ENCODE peak calls at places on chromosomes 6 and 20, in nine cellular contexts. V, M, L, T, K, X, C, R and S are unnamed samples.
A peak's percentile ranks its signal among the peaks of the same experiment; 100 is the strongest.

GRCh38 chr20:8431538-8432434 is 299.7 kb downstream of the PLCB1 start:
- DNase-seq in V (peak; percentile 22), M (peak; percentile 88), L (no peak), T (no peak), K (no peak), X (peak; percentile 38), C (no peak), R (no peak), S (no peak)

GRCh38 chr20:59670786-59671492 is 66.6 kb downstream of the PHACTR3 start:
- DNase-seq in V (no peak), M (no peak), L (no peak), T (peak; percentile 16), K (no peak), X (no peak), C (peak; percentile 65), R (no peak), S (no peak)

GRCh38 chr6:139522471-139523220 is 148.2 kb upstream of the CITED2 start:
- DNase-seq in V (no peak), M (peak; percentile 47), L (no peak), T (no peak), K (no peak), X (no peak), C (no peak), R (no peak), S (no peak)

GRCh38 chr6:111804627-111805235 is 68.5 kb downstream of the FYN start:
- DNase-seq in V (peak; percentile 71), M (peak; percentile 88), L (peak; percentile 50), T (no peak), K (peak; percentile 75), X (no peak), C (no peak), R (peak; percentile 97), S (no peak)

GRCh38 chr20:34954905-34955231 is 738 bp downstream of the GSS start:
- DNase-seq in V (peak; percentile 28), M (peak; percentile 38), L (no peak), T (no peak), K (no peak), X (no peak), C (no peak), R (no peak), S (no peak)

GRCh38 chr6:98839788-98840361 is 5.5 kb downstream of the POU3F2 start:
- DNase-seq in V (peak; percentile 37), M (peak; percentile 44), L (no peak), T (no peak), K (no peak), X (no peak), C (peak; percentile 56), R (peak; percentile 58), S (no peak)

GRCh38 chr6:106097368-106098231 is 11.5 kb downstream of the PRDM1 start:
- DNase-seq in V (no peak), M (peak; percentile 63), L (no peak), T (no peak), K (peak; percentile 60), X (no peak), C (no peak), R (peak; percentile 65), S (no peak)

GRCh38 chr6:13711384-13711725 is 280 bp downstream of the RANBP9 start:
- DNase-seq in V (no peak), M (no peak), L (peak; percentile 58), T (no peak), K (no peak), X (peak; percentile 55), C (no peak), R (no peak), S (no peak)

GRCh38 chr6:157954150-157955117 is 27.2 kb upstream of the SYNJ2 start:
- DNase-seq in V (peak; percentile 92), M (peak; percentile 65), L (no peak), T (no peak), K (peak; percentile 11), X (peak; percentile 66), C (no peak), R (no peak), S (no peak)

GRCh38 chr6:149897015-149897697 is 757 bp downstream of the RAET1E start:
- DNase-seq in V (no peak), M (peak; percentile 96), L (no peak), T (peak; percentile 75), K (peak; percentile 87), X (no peak), C (no peak), R (peak; percentile 88), S (no peak)

GRCh38 chr20:1892122-1892385 is 3.2 kb upstream of the SIRPA start:
- DNase-seq in V (no peak), M (no peak), L (no peak), T (no peak), K (no peak), X (no peak), C (no peak), R (no peak), S (no peak)

GRCh38 chr6:134029495-134030455 is 22.6 kb downstream of the SLC2A12 start:
- DNase-seq in V (no peak), M (peak; percentile 50), L (no peak), T (no peak), K (no peak), X (no peak), C (no peak), R (peak; percentile 79), S (no peak)

GRCh38 chr6:5130135-5130866 is 45.2 kb downstream of the PPP1R3G start:
- DNase-seq in V (no peak), M (no peak), L (no peak), T (no peak), K (no peak), X (no peak), C (no peak), R (no peak), S (no peak)
- TF ChIP-seq CTCF in V (no peak), M (no peak), L (no peak), T (no peak), K (no peak), X (no peak), C (no peak), R (no peak), S (no peak)

DNA sequence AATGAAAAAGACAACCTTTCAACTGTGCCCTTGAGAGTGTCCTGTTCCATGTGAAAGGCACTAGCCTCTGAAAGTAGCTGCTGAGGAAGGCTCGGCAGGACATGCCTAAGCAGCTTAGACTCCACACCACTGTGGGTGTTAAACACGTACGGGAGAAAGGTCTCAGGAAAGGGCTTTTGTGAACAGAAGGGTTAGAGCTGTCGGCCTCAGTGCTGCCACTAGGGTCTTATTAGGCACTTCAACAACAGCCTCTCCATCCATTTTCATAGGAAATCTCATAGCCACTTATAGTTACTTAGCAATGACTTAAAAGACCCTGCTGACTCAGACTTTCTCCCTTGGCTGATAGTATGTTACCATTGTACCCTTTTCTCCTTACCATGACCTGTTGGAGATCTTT is 662.8 kb downstream of the TBC1D32 start:
- DNase-seq in V (no peak), M (no peak), L (no peak), T (no peak), K (no peak), X (peak; percentile 68), C (no peak), R (no peak), S (no peak)
- TF ChIP-seq CTCF in V (no peak), M (no peak), L (no peak), T (no peak), K (no peak), X (peak; percentile 56), C (no peak), R (no peak), S (no peak)

DNA sequence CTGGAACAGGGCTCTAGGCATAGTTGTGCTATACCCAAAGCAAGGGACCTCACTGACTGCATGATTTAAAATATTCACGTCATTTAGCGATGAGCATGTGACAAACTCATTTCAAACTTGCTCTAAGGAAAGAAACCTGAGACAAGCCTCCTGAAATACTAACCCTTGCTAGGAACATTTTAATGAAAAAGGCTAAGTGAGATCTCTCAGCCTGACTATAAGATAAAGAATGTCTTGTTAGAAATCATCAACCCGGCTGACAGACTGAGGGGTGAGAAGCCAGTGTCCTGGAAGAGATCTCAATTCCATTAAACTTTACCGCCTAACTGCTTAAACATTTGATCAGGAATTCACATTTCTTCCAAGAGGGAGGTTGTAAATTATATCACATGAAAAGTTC is 274.7 kb upstream of the EXOC2 start:
- DNase-seq in V (no peak), M (no peak), L (no peak), T (no peak), K (no peak), X (no peak), C (no peak), R (no peak), S (no peak)
- TF ChIP-seq CTCF in V (no peak), M (no peak), L (no peak), T (no peak), K (no peak), X (no peak), C (no peak), R (no peak), S (no peak)

DNA sequence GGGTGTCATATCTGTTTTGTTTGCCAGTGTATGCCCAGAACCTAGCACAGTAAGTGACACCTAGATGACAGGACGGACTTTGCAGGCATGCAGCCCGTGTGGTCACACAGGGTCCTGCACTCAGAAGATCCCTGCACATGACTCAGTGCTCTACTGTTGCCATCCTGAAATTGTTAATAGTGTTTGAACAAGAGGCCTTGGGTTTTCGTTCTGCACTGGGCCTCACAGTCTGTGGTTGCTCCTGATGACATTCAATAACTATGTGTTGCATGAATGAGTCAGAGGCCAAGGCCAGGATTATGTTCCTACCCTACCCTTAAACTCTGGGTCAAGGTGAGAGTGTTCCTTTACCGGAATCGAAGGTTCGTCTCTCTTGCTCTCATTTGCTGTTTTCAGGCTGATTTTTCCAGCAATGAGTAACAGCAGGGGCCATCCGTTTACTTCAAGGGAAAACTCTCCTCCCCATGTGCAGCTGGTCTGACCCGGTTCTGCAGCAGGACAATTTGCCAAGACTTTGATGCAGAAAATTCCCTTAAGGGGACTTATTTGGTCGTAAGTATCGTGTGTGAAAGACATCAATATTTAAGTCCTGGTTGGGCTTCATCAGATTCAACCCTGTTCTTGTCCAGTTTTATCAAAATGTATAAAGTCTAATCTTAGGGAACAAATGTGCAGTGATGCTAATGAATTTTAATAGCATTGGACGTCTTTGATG is 13.0 kb upstream of the PFDN4 start:
- DNase-seq in V (peak; percentile 31), M (peak; percentile 5), L (no peak), T (no peak), K (no peak), X (no peak), C (no peak), R (no peak), S (no peak)
- TF ChIP-seq CTCF in V (peak; percentile 23), M (no peak), L (no peak), T (no peak), K (no peak), X (peak; percentile 48), C (no peak), R (peak; percentile 12), S (no peak)

DNA sequence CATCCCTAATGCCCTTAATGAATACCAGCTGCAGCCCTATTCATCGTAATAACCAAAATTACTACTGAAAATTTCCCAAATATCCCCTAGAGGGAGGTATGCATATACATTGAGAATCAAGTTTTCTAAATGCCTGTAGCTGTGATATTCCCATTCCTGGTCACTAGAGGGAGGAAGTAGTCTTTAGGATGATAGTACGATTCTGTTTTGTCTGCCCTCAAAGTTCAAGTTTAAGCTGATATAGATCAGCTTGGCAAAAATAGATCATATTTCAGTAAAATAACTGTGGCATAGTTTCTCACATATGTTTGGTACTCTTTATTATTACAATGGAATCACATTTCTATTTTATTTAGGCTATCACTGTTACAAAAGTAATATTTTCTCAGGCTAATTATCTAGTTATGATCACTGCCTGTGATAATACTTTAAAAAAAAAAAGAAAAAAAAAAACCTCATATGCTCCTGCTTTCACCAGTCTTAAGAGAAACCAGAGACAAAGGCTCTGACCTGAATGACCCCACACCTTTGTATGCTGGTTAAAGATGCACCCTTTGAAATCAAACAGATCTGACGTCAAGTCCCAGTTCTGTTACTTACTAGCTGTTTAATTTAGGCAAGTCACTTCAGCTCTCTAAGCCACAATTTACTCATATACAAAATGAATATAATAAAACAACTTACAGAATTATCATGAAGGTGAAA is 11.0 kb downstream of the TSPYL1 start:
- DNase-seq in V (peak; percentile 78), M (peak; percentile 87), L (no peak), T (no peak), K (peak; percentile 42), X (no peak), C (no peak), R (peak; percentile 84), S (no peak)
- TF ChIP-seq CTCF in V (peak; percentile 94), M (peak; percentile 91), L (peak; percentile 82), T (peak; percentile 63), K (peak; percentile 77), X (peak; percentile 95), C (peak; percentile 87), R (peak; percentile 89), S (peak; percentile 28)